ENCODE peak calls at places on chromosomes 7 and 10, in six cellular contexts. H is SK-N-SH, V is GM23338, C is Panc1, Q is HCT116, X is A549. I is an unnamed sample.
A peak's percentile ranks its signal among the peaks of the same experiment; 100 is the strongest.

GRCh38 chr10:7170626-7171322 is 240.1 kb downstream of the SFMBT2 start:
- DNase-seq in C (no peak), X (no peak), Q (no peak), H (no peak), V (no peak), I (no peak)

GRCh38 chr10:124604214-124605000 is 139.8 kb downstream of the FAM53B start:
- DNase-seq in X (no peak), Q (no peak), C (no peak), H (peak; percentile 61), V (no peak), I (no peak)

GRCh38 chr7:96084880-96085551 is 236.9 kb downstream of the SLC25A13 start:
- DNase-seq in H (no peak), Q (no peak), C (peak; percentile 88), X (no peak), V (no peak), I (no peak)

GRCh38 chr7:80831996-80832395 is 86.9 kb downstream of the SEMA3C start:
- DNase-seq in X (no peak), C (no peak), Q (no peak), V (no peak), H (no peak), I (no peak)

GRCh38 chr10:129963831-129964501 is at the start of gene EBF3:
- DNase-seq in C (no peak), V (peak; percentile 92), X (no peak), H (peak; percentile 88), Q (no peak), I (peak; percentile 39)

GRCh38 chr10:19412531-19412930 is 363.9 kb downstream of the MALRD1 start:
- DNase-seq in V (peak; percentile 79), C (no peak), H (peak; percentile 19), Q (no peak), X (no peak), I (no peak)

GRCh38 chr7:102425639-102426267 is 7.6 kb upstream of the ORAI2 start:
- DNase-seq in C (no peak), X (no peak), V (no peak), Q (no peak), H (no peak), I (peak; percentile 84)

GRCh38 chr10:58565256-58565655 is 52.6 kb downstream of the BICC1 start:
- DNase-seq in H (peak; percentile 26), C (no peak), Q (no peak), X (no peak), V (no peak), I (no peak)

GRCh38 chr10:103273026-103273425 is 3.9 kb upstream of the INA start:
- DNase-seq in C (peak; percentile 94), X (peak; percentile 96), H (no peak), Q (peak; percentile 95), V (no peak), I (no peak)

GRCh38 chr10:67839957-67840356 is 2.0 kb upstream of the DNAJC12 start:
- DNase-seq in C (no peak), Q (no peak), X (no peak), V (no peak), H (no peak), I (no peak)

GRCh38 chr10:52756295-52756694 is 16.3 kb downstream of the MBL2 start:
- DNase-seq in V (no peak), C (no peak), X (no peak), Q (no peak), H (no peak), I (no peak)

GRCh38 chr10:132539894-132540293 is 2.3 kb downstream of the INPP5A start:
- DNase-seq in H (no peak), X (no peak), Q (no peak), C (no peak), V (no peak), I (no peak)

GRCh38 chr10:93991596-93992284 is 2.0 kb upstream of the PLCE1 start:
- DNase-seq in Q (peak; percentile 26), H (no peak), V (peak; percentile 49), X (peak; percentile 86), C (no peak), I (no peak)

GRCh38 chr10:33211123-33211878 is 123.2 kb downstream of the NRP1 start:
- DNase-seq in H (peak; percentile 22), X (no peak), C (no peak), V (no peak), Q (no peak), I (no peak)

GRCh38 chr10:100687143-100687953 is 58.0 kb upstream of the PAX2 start:
- DNase-seq in H (peak; percentile 81), X (no peak), Q (no peak), C (no peak), V (no peak), I (no peak)

GRCh38 chr7:47611045-47611511 is 29.2 kb upstream of the TNS3 start:
- DNase-seq in C (no peak), V (no peak), X (no peak), H (no peak), Q (no peak), I (no peak)

GRCh38 chr7:41979834-41980307 is 257.1 kb downstream of the GLI3 start:
- DNase-seq in X (peak; percentile 23), Q (peak; percentile 3), H (peak; percentile 39), C (no peak), V (peak; percentile 84), I (no peak)

GRCh38 chr7:134327896-134328295 is 11.2 kb upstream of the SLC35B4 start:
- DNase-seq in Q (peak; percentile 75), V (peak; percentile 90), X (peak; percentile 71), H (peak; percentile 47), C (peak; percentile 38), I (peak; percentile 49)

GRCh38 chr10:72145657-72146450 is 57.5 kb upstream of the SPOCK2 start:
- DNase-seq in C (no peak), X (no peak), H (peak; percentile 17), V (peak; percentile 74), Q (no peak), I (no peak)

DNA sequence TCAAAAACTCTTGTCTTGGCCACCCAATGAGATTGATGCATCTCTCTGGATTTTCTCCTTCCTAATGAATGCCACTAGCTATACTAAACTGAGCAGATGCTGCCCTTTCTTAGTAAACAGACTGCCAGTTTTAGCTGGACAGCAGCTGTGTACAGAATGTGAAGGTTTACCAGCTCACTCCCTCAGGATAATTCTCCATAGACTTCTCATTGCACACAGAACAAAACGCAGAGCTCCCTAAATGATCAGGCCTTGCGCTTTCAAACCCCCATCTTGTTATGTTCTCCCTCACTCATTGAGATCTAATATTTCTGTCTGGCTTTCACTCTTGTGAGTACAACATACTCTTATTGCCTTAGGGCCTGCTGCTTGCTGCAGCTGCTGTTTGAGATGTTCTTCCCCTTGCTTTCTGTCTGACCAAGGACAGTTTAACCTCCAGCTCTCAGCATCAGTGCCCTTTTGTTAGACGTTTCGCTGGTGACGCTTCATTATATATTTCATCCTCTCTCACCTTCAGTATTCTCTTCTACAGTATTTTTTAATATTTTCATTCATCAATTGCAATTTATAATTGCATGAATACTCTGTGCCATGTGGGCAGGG is 17.3 kb downstream of the VWDE start:
- DNase-seq in C (no peak), H (peak; percentile 46), V (no peak), X (no peak), Q (no peak), I (no peak)
- TF ChIP-seq REST in C (no peak), H (no peak), V (no peak), X (no peak), Q (no peak), I (no peak)

GRCh38 chr7:106064836-106065559 is 47.1 kb downstream of the SYPL1 start:
- DNase-seq in H (peak; percentile 82), C (peak; percentile 81), V (no peak), Q (peak; percentile 82), X (peak; percentile 88), I (no peak)

GRCh38 chr7:106064329-106064728 is 47.8 kb downstream of the SYPL1 start:
- DNase-seq in X (no peak), V (no peak), H (peak; percentile 35), C (no peak), Q (no peak), I (no peak)

GRCh38 chr7:106067678-106068077 is 44.4 kb downstream of the SYPL1 start:
- DNase-seq in Q (no peak), X (no peak), V (no peak), H (no peak), C (no peak), I (no peak)

GRCh38 chr7:106063692-106064091 is 48.4 kb downstream of the SYPL1 start:
- DNase-seq in V (no peak), Q (no peak), X (no peak), C (no peak), H (no peak), I (no peak)

DNA sequence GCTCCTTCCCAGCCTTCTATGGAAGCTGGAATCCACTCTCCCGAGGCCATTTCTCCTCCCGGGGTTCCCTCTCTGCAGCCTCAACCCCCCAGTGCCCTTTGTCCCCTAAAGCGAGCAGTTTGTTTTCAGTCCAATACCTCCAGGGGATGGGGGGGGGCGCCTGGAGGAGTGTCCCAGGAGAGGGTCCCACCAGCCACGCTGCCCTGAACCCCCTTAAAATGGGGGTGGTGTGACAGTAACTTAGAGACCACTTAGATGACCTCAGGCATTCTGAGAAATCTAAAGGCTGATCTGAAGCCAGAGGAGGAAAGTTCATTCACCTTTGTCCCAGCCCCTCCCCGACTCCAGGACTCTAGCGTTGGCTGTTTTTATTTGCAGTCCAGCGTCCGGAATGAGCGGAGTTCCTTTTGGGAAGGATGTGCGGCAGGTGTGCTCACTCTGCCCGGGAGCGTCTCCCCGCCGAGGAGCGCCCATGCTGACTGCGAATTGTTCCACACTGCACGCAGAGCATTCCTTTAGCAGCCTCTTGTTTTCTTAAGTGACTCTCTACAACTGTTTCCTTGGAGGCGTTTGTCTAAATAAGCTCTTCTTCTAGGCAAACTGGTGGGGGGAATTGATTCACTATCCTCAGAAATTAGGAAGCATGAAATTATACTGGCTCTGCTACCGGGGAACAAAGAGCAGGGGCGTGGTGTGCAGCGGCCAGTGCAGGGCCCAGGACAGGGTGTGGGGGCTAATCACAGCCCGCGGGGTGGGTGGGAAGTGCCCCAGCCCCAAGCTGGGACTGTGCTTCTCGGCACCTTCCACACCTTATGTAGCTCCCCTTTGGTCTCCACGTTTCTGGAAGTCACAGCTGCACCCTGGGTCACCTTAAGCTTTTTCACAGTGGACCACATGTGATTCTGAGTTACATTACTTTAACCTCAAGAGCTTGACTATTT is 46.3 kb downstream of the SYPL1 start:
- DNase-seq in H (no peak), C (no peak), X (no peak), Q (no peak), V (no peak), I (no peak)
- TF ChIP-seq REST in H (no peak), C (no peak), X (no peak), Q (no peak), V (no peak), I (no peak)

DNA sequence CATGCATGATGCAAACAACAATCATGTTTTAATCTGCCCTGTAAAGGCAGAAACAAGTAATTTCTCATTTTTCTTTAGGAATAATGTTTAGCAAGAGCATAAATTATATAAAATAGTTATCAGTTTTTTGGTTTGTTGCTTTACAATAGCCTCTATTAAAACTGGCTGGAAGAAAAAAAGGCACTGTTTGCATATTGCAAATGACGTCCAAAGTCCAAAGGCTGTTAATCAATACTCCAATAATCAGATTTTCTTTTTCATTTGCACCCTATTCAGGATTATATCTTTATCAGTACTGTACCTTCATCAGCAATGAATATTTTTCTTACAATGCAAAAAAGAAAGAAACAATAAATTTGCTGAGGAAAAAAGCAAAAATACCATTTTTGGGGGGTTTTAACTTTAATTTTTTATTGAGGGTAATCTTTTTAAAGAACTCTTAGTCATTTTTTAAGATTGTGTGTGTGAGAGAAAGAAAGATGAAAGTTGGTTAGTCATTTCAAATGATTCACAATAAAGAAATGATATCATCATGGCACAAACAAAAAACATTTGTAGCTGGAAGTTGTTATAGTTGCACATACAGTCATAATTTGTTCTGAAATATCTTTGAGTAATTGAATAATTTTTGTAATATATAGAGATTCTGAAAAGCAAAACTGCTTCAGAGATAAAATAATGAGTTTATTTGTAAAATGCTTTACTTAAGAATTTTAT is 44.4 kb upstream of the AKR1C2 start:
- DNase-seq in H (no peak), X (peak; percentile 33), Q (no peak), C (no peak), V (no peak), I (no peak)
- TF ChIP-seq REST in H (no peak), X (no peak), Q (no peak), C (no peak), V (no peak), I (no peak)

GRCh38 chr7:18345641-18346234 is 149.8 kb upstream of the HDAC9 start:
- DNase-seq in Q (peak; percentile 46), H (peak; percentile 21), V (peak; percentile 88), C (peak; percentile 43), X (peak; percentile 5), I (no peak)
- TF ChIP-seq REST in Q (no peak), H (no peak), V (no peak), C (no peak), X (no peak), I (no peak)

I was measured in HL-60.